ENCODE peak calls at places on chromosomes 2 and 18, in six cellular contexts. B, E, J, C, N and Q are unnamed samples.

GRCh38 chr2:223093436-223093839 is 41.4 kb downstream of the KCNE4 start:
- DNase-seq in B (no peak), E (peak; percentile 21), J (no peak), C (no peak), N (peak; percentile 4), Q (peak; percentile 67)

GRCh38 chr2:98436734-98437133 is 7.9 kb upstream of the INPP4A start:
- DNase-seq in B (no peak), E (no peak), J (no peak), C (no peak), N (no peak), Q (no peak)

GRCh38 chr2:240627736-240628506 is 2.6 kb downstream of the GPR35 start:
- DNase-seq in B (peak; percentile 2), E (no peak), J (no peak), C (no peak), N (no peak), Q (no peak)

GRCh38 chr18:31497404-31497710 is 620 bp upstream of the DSG2 start:
- DNase-seq in B (peak; percentile 47), E (no peak), J (no peak), C (no peak), N (no peak), Q (no peak)

GRCh38 chr2:217983276-217984233 is 19.2 kb downstream of the TNS1 start:
- DNase-seq in B (no peak), E (no peak), J (no peak), C (no peak), N (no peak), Q (no peak)

GRCh38 chr2:159185401-159186130 is 100.9 kb downstream of the WDSUB1 start:
- DNase-seq in B (no peak), E (peak; percentile 2), J (no peak), C (no peak), N (no peak), Q (peak; percentile 59)

GRCh38 chr2:219398721-219399333 is 11.1 kb upstream of the DNPEP start:
- DNase-seq in B (peak; percentile 53), E (peak; percentile 78), J (no peak), C (no peak), N (no peak), Q (no peak)

GRCh38 chr18:36128907-36129299 is 237 bp downstream of the SLC39A6 start:
- DNase-seq in B (no peak), E (peak; percentile 1), J (no peak), C (peak; percentile 76), N (no peak), Q (no peak)

GRCh38 chr2:172513935-172514586 is 41.8 kb upstream of the PDK1 start:
- DNase-seq in B (no peak), E (no peak), J (no peak), C (no peak), N (peak; percentile 15), Q (no peak)

GRCh38 chr18:6331872-6332271 is 82.8 kb downstream of the L3MBTL4 start:
- DNase-seq in B (no peak), E (no peak), J (no peak), C (no peak), N (no peak), Q (no peak)

GRCh38 chr18:33755918-33756590 is 178.0 kb downstream of the ASXL3 start:
- DNase-seq in B (peak; percentile 26), E (peak; percentile 64), J (no peak), C (peak; percentile 63), N (peak; percentile 7), Q (peak; percentile 94)

GRCh38 chr2:203672856-203673255 is 33.6 kb upstream of the CD28 start:
- DNase-seq in B (no peak), E (no peak), J (no peak), C (no peak), N (no peak), Q (no peak)

GRCh38 chr2:204425821-204426220 is 119.5 kb upstream of the PARD3B start:
- DNase-seq in B (no peak), E (no peak), J (no peak), C (no peak), N (no peak), Q (no peak)